ENCODE peak calls at places on chromosome 21, in ten cellular contexts. E is omental fat pad; L is progenitor cell of endocrine pancreas; M is small intestine; B is activated CD8-positive, alpha-beta memory T cell treated with anti-CD3 and anti-CD28 coated beads for 24 hours; K is CD4-positive, alpha-beta T cell; Q is midbrain; I is NCI-H1417; U is AG04450; S is HFFc6. D is an unnamed sample.

GRCh38 chr21:34523019-34523418 is 11.0 kb upstream of the KCNE1 start:
- DNase-seq in B (no peak), M (peak; percentile 69), E (no peak), Q (no peak), K (no peak), S (no peak), L (no peak), U (no peak), I (no peak), D (no peak)

GRCh38 chr21:44529011-44529421 is 11.0 kb downstream of the KRTAP10-1 start:
- DNase-seq in L (no peak), K (no peak), M (no peak), S (no peak), U (no peak), Q (no peak), B (no peak), E (no peak), I (no peak), D (no peak)

GRCh38 chr21:17387030-17387617 is 125.7 kb upstream of the CXADR start:
- DNase-seq in L (peak; percentile 14), U (peak; percentile 16), E (peak; percentile 35), Q (peak; percentile 88), S (peak; percentile 57), M (peak; percentile 81), K (no peak), B (peak; percentile 63), I (peak; percentile 93), D (peak; percentile 33)

GRCh38 chr21:41726970-41727783 is 39.7 kb downstream of the RIPK4 start:
- DNase-seq in K (no peak), L (no peak), S (peak; percentile 26), Q (no peak), B (no peak), M (no peak), E (no peak), U (no peak), I (no peak), D (peak; percentile 52)

GRCh38 chr21:16262109-16262508 is 532.3 kb downstream of the USP25 start:
- DNase-seq in U (no peak), M (no peak), K (no peak), I (no peak), E (no peak), Q (no peak), S (no peak), B (no peak), L (no peak), D (no peak)

GRCh38 chr21:36141513-36141925 is 6.6 kb downstream of the CBR3 start:
- DNase-seq in M (peak; percentile 99), B (peak; percentile 86), U (peak; percentile 72), K (peak; percentile 79), E (peak; percentile 59), L (peak; percentile 83), I (peak; percentile 97), S (peak; percentile 78), Q (peak; percentile 87), D (peak; percentile 80)

GRCh38 chr21:41418956-41419680 is 6.9 kb upstream of the MX1 start:
- DNase-seq in Q (no peak), E (no peak), S (no peak), B (peak; percentile 52), M (no peak), I (no peak), K (no peak), U (no peak), L (no peak), D (no peak)

GRCh38 chr21:32412162-32412997 is at the start of gene EVA1C:
- DNase-seq in M (peak; percentile 84), U (no peak), Q (peak; percentile 52), E (no peak), B (peak; percentile 88), I (no peak), K (peak; percentile 83), S (no peak), L (peak; percentile 16), D (peak; percentile 75)

GRCh38 chr21:15121655-15122120 is 56.9 kb upstream of the NRIP1 start:
- DNase-seq in L (no peak), U (peak; percentile 15), B (no peak), Q (peak; percentile 19), K (no peak), E (no peak), S (peak; percentile 7), M (peak; percentile 31), I (no peak), D (no peak)

GRCh38 chr21:19853709-19854575 is 1144.3 kb upstream of the NCAM2 start:
- DNase-seq in E (no peak), K (no peak), L (no peak), Q (no peak), U (no peak), I (peak; percentile 28), M (peak; percentile 79), S (no peak), B (no peak), D (no peak)

GRCh38 chr21:31180256-31181088 is 142.2 kb upstream of the KRTAP19-8 start:
- DNase-seq in E (no peak), Q (peak; percentile 67), L (no peak), S (peak; percentile 3), B (no peak), U (no peak), M (peak; percentile 21), I (peak; percentile 7), K (no peak), D (peak; percentile 9)

GRCh38 chr21:44822484-44823178 is 4.8 kb upstream of the SUMO3 start:
- DNase-seq in L (no peak), U (no peak), S (no peak), E (no peak), I (no peak), B (no peak), K (no peak), M (no peak), Q (no peak), D (no peak)

GRCh38 chr21:42465008-42465878 is 30.8 kb downstream of the RSPH1 start:
- DNase-seq in B (peak; percentile 54), L (no peak), M (peak; percentile 94), S (no peak), I (no peak), Q (no peak), K (no peak), U (no peak), E (no peak), D (no peak)

GRCh38 chr21:27104749-27105439 is 138.0 kb upstream of the ADAMTS5 start:
- DNase-seq in Q (no peak), S (peak; percentile 6), M (no peak), I (no peak), B (no peak), L (no peak), K (no peak), E (no peak), U (no peak), D (no peak)

GRCh38 chr21:41933259-41934079 is 20.3 kb downstream of the C2CD2 start:
- DNase-seq in I (no peak), K (no peak), B (no peak), S (peak; percentile 45), Q (no peak), E (no peak), L (no peak), M (no peak), U (no peak), D (no peak)

GRCh38 chr21:45284456-45284741 is 3.3 kb downstream of the POFUT2 start:
- DNase-seq in E (no peak), L (no peak), B (peak; percentile 26), S (no peak), Q (no peak), U (no peak), I (no peak), M (no peak), K (no peak), D (no peak)

GRCh38 chr21:38506606-38507331 is 8.5 kb upstream of the ERG start:
- DNase-seq in M (peak; percentile 18), U (no peak), L (no peak), E (no peak), B (no peak), K (no peak), Q (no peak), S (no peak), I (peak; percentile 13), D (no peak)

GRCh38 chr21:19122371-19122770 is 718.8 kb upstream of the TMPRSS15 start:
- DNase-seq in I (no peak), E (no peak), S (no peak), M (no peak), L (no peak), U (no peak), B (no peak), K (no peak), Q (no peak), D (no peak)

GRCh38 chr21:36806103-36806502 is 107.2 kb downstream of the SIM2 start:
- DNase-seq in S (no peak), Q (no peak), E (no peak), I (no peak), K (no peak), M (no peak), B (no peak), U (no peak), L (no peak), D (no peak)

GRCh38 chr21:15687208-15687607 is 42.6 kb upstream of the USP25 start:
- DNase-seq in U (no peak), L (no peak), B (no peak), I (no peak), Q (no peak), M (no peak), K (no peak), E (no peak), S (peak; percentile 51), D (peak; percentile 9)

GRCh38 chr21:37878946-37879660 is 37.2 kb downstream of the KCNJ6 start:
- DNase-seq in B (no peak), L (no peak), U (peak; percentile 47), M (no peak), K (no peak), S (peak; percentile 77), I (no peak), E (no peak), Q (no peak), D (peak; percentile 77)

GRCh38 chr21:16424331-16424749 is 694.6 kb downstream of the USP25 start:
- DNase-seq in Q (no peak), K (no peak), E (no peak), M (no peak), B (no peak), I (no peak), L (no peak), S (no peak), U (no peak), D (no peak)

GRCh38 chr21:31557421-31557955 is 102.0 kb upstream of the SOD1 start:
- DNase-seq in K (peak; percentile 6), E (no peak), B (peak; percentile 71), I (peak; percentile 34), L (peak; percentile 27), U (no peak), Q (no peak), M (no peak), S (no peak), D (no peak)

GRCh38 chr21:32687946-32688345 is 39.9 kb downstream of the SYNJ1 start:
- DNase-seq in U (no peak), I (no peak), Q (no peak), S (no peak), L (no peak), B (no peak), M (no peak), K (no peak), E (no peak), D (no peak)

GRCh38 chr21:44297525-44298290 is 2.1 kb upstream of the PFKL start:
- DNase-seq in K (peak; percentile 69), B (peak; percentile 87), U (peak; percentile 48), I (peak; percentile 78), L (peak; percentile 75), E (peak; percentile 81), M (peak; percentile 86), S (peak; percentile 73), Q (peak; percentile 91), D (peak; percentile 49)

GRCh38 chr21:44820851-44821250 is 3.0 kb upstream of the SUMO3 start:
- DNase-seq in E (no peak), S (peak; percentile 79), L (no peak), I (no peak), K (no peak), M (no peak), B (no peak), U (no peak), Q (no peak), D (peak; percentile 66)

GRCh38 chr21:41953831-41954653 is at the start of gene C2CD2:
- DNase-seq in K (peak; percentile 4), E (no peak), Q (peak; percentile 34), U (no peak), I (peak; percentile 66), M (peak; percentile 51), B (peak; percentile 68), S (peak; percentile 28), L (peak; percentile 34), D (peak; percentile 67)